ENCODE peak calls at places on chromosomes 12 and 14, in eight cellular contexts. U, W, Y, E, C, K, L and N are unnamed samples.
A peak's percentile ranks its signal among the peaks of the same experiment; 100 is the strongest.

GRCh38 chr14:99636487-99636886 is 8.4 kb upstream of the HHIPL1 start:
- DNase-seq in K (no peak), E (no peak), L (no peak), Y (no peak), U (no peak), W (no peak), C (no peak), N (no peak)

GRCh38 chr12:124938066-124938465 is 23.6 kb upstream of the UBC start:
- DNase-seq in C (no peak), Y (no peak), L (no peak), K (no peak), W (no peak), E (no peak), U (no peak), N (no peak)

GRCh38 chr14:61615743-61616523 is 79.4 kb upstream of the HIF1A start:
- DNase-seq in Y (no peak), E (no peak), L (peak; percentile 96), K (no peak), W (no peak), C (no peak), U (no peak), N (no peak)

GRCh38 chr12:122951406-122951805 is 14.9 kb downstream of the ABCB9 start:
- DNase-seq in L (no peak), U (no peak), E (no peak), W (peak; percentile 69), C (no peak), K (peak; percentile 58), Y (no peak), N (no peak)

GRCh38 chr12:67818379-67819001 is 169.9 kb downstream of the DYRK2 start:
- DNase-seq in Y (no peak), E (no peak), L (no peak), U (no peak), K (no peak), W (no peak), C (no peak), N (no peak)

GRCh38 chr14:59543873-59544272 is 32.7 kb downstream of the CCDC175 start:
- DNase-seq in K (no peak), Y (no peak), E (no peak), U (no peak), L (no peak), W (no peak), C (no peak), N (no peak)

GRCh38 chr12:77943466-77943865 is 112.8 kb downstream of the NAV3 start:
- DNase-seq in E (no peak), W (no peak), U (no peak), Y (no peak), C (no peak), L (peak; percentile 82), K (no peak), N (peak; percentile 82)

GRCh38 chr14:69005432-69006148 is 26.5 kb upstream of the ACTN1 start:
- DNase-seq in C (peak; percentile 26), W (peak; percentile 32), Y (no peak), K (peak; percentile 77), U (no peak), L (peak; percentile 90), E (no peak), N (peak; percentile 84)

GRCh38 chr12:46579474-46579873 is 206.9 kb upstream of the SLC38A2 start:
- DNase-seq in E (no peak), U (no peak), L (no peak), W (no peak), K (no peak), Y (no peak), C (no peak), N (no peak)

GRCh38 chr14:39268393-39268792 is 34.7 kb downstream of the MIA2 start:
- DNase-seq in L (peak; percentile 20), E (no peak), C (no peak), U (no peak), K (peak; percentile 10), Y (no peak), W (no peak), N (peak; percentile 36)

GRCh38 chr12:106999444-106999843 is 12.5 kb upstream of the MTERF2 start:
- DNase-seq in C (no peak), Y (no peak), W (no peak), K (peak; percentile 27), L (no peak), U (no peak), E (no peak), N (no peak)

GRCh38 chr14:100106661-100107112 is 41.5 kb downstream of the EVL start:
- DNase-seq in U (no peak), K (no peak), E (no peak), L (no peak), Y (no peak), C (no peak), W (no peak), N (no peak)

GRCh38 chr12:68559984-68560822 is 50.5 kb upstream of the RAP1B start:
- DNase-seq in W (peak; percentile 20), L (peak; percentile 25), C (no peak), U (no peak), Y (no peak), K (no peak), E (no peak), N (peak; percentile 51)

GRCh38 chr12:113056631-113057488 is at the start of gene DTX1:
- DNase-seq in W (peak; percentile 9), L (peak; percentile 18), Y (peak; percentile 31), E (peak; percentile 33), K (no peak), C (no peak), U (no peak), N (no peak)

GRCh38 chr12:85587158-85587557 is 249.1 kb downstream of the RASSF9 start:
- DNase-seq in Y (no peak), E (no peak), L (no peak), C (no peak), U (no peak), W (no peak), K (no peak), N (no peak)

GRCh38 chr12:121955258-121956040 is 37.1 kb downstream of the CFAP251 start:
- DNase-seq in U (no peak), Y (no peak), E (no peak), W (peak; percentile 12), C (no peak), L (peak; percentile 56), K (no peak), N (no peak)

GRCh38 chr14:100238419-100239199 is at the start of gene YY1:
- DNase-seq in U (peak; percentile 98), Y (peak; percentile 99), K (peak; percentile 100), C (peak; percentile 97), W (peak; percentile 99), L (peak; percentile 99), E (peak; percentile 99), N (peak; percentile 98)

GRCh38 chr12:47414511-47414910 is 291.3 kb downstream of the RPAP3 start:
- DNase-seq in Y (peak; percentile 25), E (no peak), C (no peak), L (no peak), U (no peak), K (no peak), W (no peak), N (no peak)

GRCh38 chr12:7972734-7973488 is 36.9 kb upstream of the SLC2A3 start:
- DNase-seq in E (no peak), U (no peak), W (no peak), L (no peak), Y (no peak), K (no peak), C (no peak), N (no peak)

GRCh38 chr14:28813810-28814209 is 47.2 kb downstream of the FOXG1 start:
- DNase-seq in W (no peak), L (no peak), C (no peak), Y (no peak), E (no peak), U (no peak), K (no peak), N (no peak)

GRCh38 chr12:114631242-114631641 is 52.7 kb downstream of the TBX3 start:
- DNase-seq in K (no peak), Y (no peak), U (no peak), E (no peak), L (no peak), W (no peak), C (no peak), N (no peak)

GRCh38 chr12:114638790-114639435 is 45.1 kb downstream of the TBX3 start:
- DNase-seq in W (no peak), L (no peak), C (no peak), Y (no peak), U (no peak), E (no peak), K (no peak), N (no peak)

GRCh38 chr12:114636723-114637480 is 47.1 kb downstream of the TBX3 start:
- DNase-seq in W (peak; percentile 27), E (no peak), C (peak; percentile 30), Y (no peak), U (peak; percentile 22), K (peak; percentile 22), L (peak; percentile 25), N (peak; percentile 25)
- TF ChIP-seq CTCF in W (no peak), E (no peak), C (peak; percentile 27), Y (no peak), U (peak; percentile 60), K (peak; percentile 45), L (peak; percentile 44), N (peak; percentile 46)

DNA sequence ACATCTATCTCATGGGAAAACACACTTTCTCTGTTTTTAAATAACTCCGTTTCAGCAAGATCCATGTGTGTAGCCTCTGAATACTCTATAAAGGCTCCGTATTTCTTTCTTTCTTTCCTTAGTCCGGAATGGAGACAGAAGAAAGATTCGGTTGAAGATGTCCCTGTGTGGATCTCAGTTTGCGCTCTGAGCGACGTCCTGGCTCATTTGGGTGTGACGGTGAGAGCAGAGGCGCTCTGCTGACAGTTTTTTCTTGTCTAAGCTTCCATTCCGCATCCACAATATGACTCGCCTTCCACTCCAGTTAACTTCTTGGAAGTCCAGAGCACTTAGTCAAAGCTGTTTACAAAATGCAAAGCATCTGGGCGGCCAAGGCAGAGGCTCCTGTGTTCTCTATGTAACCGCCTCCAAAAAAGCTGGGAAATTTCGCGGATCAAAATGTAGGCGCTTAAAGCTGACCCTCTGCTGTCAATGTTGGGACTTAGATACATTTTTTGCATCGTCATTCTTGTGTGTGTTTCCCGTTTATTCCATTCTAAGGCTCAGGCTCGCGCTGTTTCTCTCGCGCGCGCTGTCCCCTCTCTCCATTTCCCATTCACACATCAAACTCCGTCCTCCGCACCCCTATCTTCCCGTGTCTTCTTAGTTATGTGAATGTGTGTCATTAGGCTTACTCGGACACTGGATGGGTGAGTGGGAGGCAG is 910 bp upstream of the FLRT2 start:
- DNase-seq in Y (no peak), W (no peak), C (peak; percentile 25), U (peak; percentile 5), L (peak; percentile 78), E (no peak), K (peak; percentile 48), N (peak; percentile 77)
- TF ChIP-seq CTCF in Y (no peak), W (no peak), C (no peak), U (peak; percentile 8), L (no peak), E (no peak), K (no peak), N (no peak)

DNA sequence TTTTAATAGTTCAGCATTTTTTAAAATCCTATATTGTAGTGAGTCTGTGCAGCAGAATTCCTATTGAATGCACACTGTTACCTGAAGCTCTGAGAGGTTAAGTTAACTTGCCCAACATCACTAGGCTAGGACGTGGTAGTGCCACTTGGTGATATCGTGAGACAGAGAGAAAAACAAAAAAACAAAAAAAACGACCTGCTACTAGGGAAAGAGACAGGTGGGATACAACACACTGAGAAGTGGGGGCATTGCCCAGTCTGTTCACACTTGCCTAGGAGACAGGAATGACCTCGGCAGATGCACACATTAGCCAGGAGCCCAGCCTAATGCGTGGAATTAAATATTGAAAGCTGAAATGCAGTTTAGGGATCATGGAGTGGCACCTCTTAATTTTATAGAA is 129.7 kb upstream of the CCND2 start:
- DNase-seq in E (no peak), U (no peak), L (no peak), K (no peak), C (no peak), Y (no peak), W (no peak), N (no peak)
- TF ChIP-seq CTCF in E (peak; percentile 51), U (no peak), L (no peak), K (no peak), C (no peak), Y (no peak), W (no peak), N (no peak)

GRCh38 chr12:30755395-30755762 is 628 bp upstream of the CAPRIN2 start:
- DNase-seq in K (no peak), Y (no peak), E (no peak), L (no peak), W (no peak), U (no peak), C (no peak), N (no peak)
- TF ChIP-seq CTCF in K (no peak), Y (no peak), E (no peak), L (no peak), W (no peak), U (no peak), C (no peak), N (no peak)